ENCODE peak calls at places on chromosomes 13 and 19, in four cellular contexts. I, Q, M and G are unnamed samples.

GRCh38 chr13:48302920-48303330 is 626 bp upstream of the RB1 start:
- DNase-seq in I (no peak), Q (no peak), M (no peak), G (no peak)

GRCh38 chr19:14375055-14375581 is 6.1 kb upstream of the ADGRE5 start:
- DNase-seq in I (no peak), Q (no peak), M (no peak), G (no peak)

GRCh38 chr19:17026041-17026658 is 460 bp downstream of the CPAMD8 start:
- DNase-seq in I (no peak), Q (no peak), M (peak), G (no peak)

GRCh38 chr19:31264379-31264778 is 84.9 kb downstream of the TSHZ3 start:
- DNase-seq in I (no peak), Q (no peak), M (no peak), G (no peak)

GRCh38 chr19:6769006-6769637 is 1.9 kb upstream of the SH2D3A start:
- DNase-seq in I (no peak), Q (no peak), M (no peak), G (no peak)

GRCh38 chr13:82933986-82934385 is 948.3 kb downstream of the SLITRK1 start:
- DNase-seq in I (no peak), Q (no peak), M (no peak), G (no peak)

GRCh38 chr19:52190679-52191293 is 934 bp downstream of the PPP2R1A start:
- DNase-seq in I (no peak), Q (peak), M (no peak), G (peak)

GRCh38 chr13:93805736-93806135 is 579.1 kb downstream of the GPC6 start:
- DNase-seq in I (no peak), Q (no peak), M (no peak), G (no peak)

GRCh38 chr13:49248433-49249002 is 793 bp downstream of the CDADC1 start:
- DNase-seq in I (no peak), Q (no peak), M (no peak), G (peak)

GRCh38 chr19:862529-863304 is 3.3 kb downstream of the CFD start:
- DNase-seq in I (peak), Q (peak), M (peak), G (peak)

GRCh38 chr19:50893047-50893737 is 18.0 kb downstream of the KLK4 start:
- DNase-seq in I (no peak), Q (no peak), M (no peak), G (peak)

GRCh38 chr19:29805026-29805925 is 6.5 kb upstream of the CCNE1 start:
- DNase-seq in I (no peak), Q (no peak), M (no peak), G (no peak)

GRCh38 chr13:33441015-33441414 is 155.5 kb upstream of the STARD13 start:
- DNase-seq in I (no peak), Q (peak), M (no peak), G (no peak)

GRCh38 chr19:50325310-50326100 is 3.7 kb downstream of the KCNC3 start:
- DNase-seq in I (peak), Q (no peak), M (peak), G (peak)